ENCODE peak calls at places on chromosomes 11 and 22, in nine cellular contexts. One of them, this sample, is unnamed.

GRCh38 chr11:7572001-7572712 is 58.4 kb downstream of the PPFIBP2 start:
- DNase-seq in glutamatergic neuron: no peak
- DNase-seq in heart left ventricle: no peak
- DNase-seq in WTC11: no peak
- DNase-seq in astrocyte of the cerebellum: no peak
- DNase-seq in progenitor cell of endocrine pancreas: no peak
- DNase-seq in lower lobe of right lung: peak
- DNase-seq in IMR-90: peak
- DNase-seq in neural progenitor cell: no peak
- DNase-seq in this sample: no peak

GRCh38 chr22:33302049-33302545 is 243.9 kb upstream of the SYN3 start:
- DNase-seq in glutamatergic neuron: peak
- DNase-seq in heart left ventricle: peak
- DNase-seq in WTC11: peak
- DNase-seq in astrocyte of the cerebellum: peak
- DNase-seq in progenitor cell of endocrine pancreas: peak
- DNase-seq in lower lobe of right lung: peak
- DNase-seq in IMR-90: peak
- DNase-seq in neural progenitor cell: peak
- DNase-seq in this sample: peak

GRCh38 chr11:105189586-105189985 is 50.0 kb upstream of the CARD18 start:
- DNase-seq in glutamatergic neuron: no peak
- DNase-seq in heart left ventricle: no peak
- DNase-seq in WTC11: no peak
- DNase-seq in astrocyte of the cerebellum: no peak
- DNase-seq in progenitor cell of endocrine pancreas: no peak
- DNase-seq in lower lobe of right lung: no peak
- DNase-seq in IMR-90: no peak
- DNase-seq in neural progenitor cell: no peak
- DNase-seq in this sample: no peak

GRCh38 chr22:31106001-31106571 is 1.3 kb downstream of the SELENOM start:
- DNase-seq in glutamatergic neuron: no peak
- DNase-seq in heart left ventricle: peak
- DNase-seq in WTC11: no peak
- DNase-seq in astrocyte of the cerebellum: no peak
- DNase-seq in progenitor cell of endocrine pancreas: no peak
- DNase-seq in lower lobe of right lung: no peak
- DNase-seq in IMR-90: no peak
- DNase-seq in neural progenitor cell: no peak
- DNase-seq in this sample: no peak

GRCh38 chr11:82756765-82757650 is 23.3 kb upstream of the FAM181B start:
- DNase-seq in glutamatergic neuron: no peak
- DNase-seq in heart left ventricle: no peak
- DNase-seq in WTC11: no peak
- DNase-seq in astrocyte of the cerebellum: no peak
- DNase-seq in progenitor cell of endocrine pancreas: no peak
- DNase-seq in lower lobe of right lung: no peak
- DNase-seq in IMR-90: no peak
- DNase-seq in neural progenitor cell: no peak
- DNase-seq in this sample: no peak

GRCh38 chr22:43777204-43777671 is 34.9 kb downstream of the EFCAB6 start:
- DNase-seq in glutamatergic neuron: peak
- DNase-seq in heart left ventricle: no peak
- DNase-seq in WTC11: no peak
- DNase-seq in astrocyte of the cerebellum: no peak
- DNase-seq in progenitor cell of endocrine pancreas: no peak
- DNase-seq in lower lobe of right lung: no peak
- DNase-seq in IMR-90: peak
- DNase-seq in neural progenitor cell: no peak
- DNase-seq in this sample: no peak

GRCh38 chr11:79076526-79077115 is 364.2 kb downstream of the TENM4 start:
- DNase-seq in glutamatergic neuron: peak
- DNase-seq in heart left ventricle: peak
- DNase-seq in WTC11: peak
- DNase-seq in astrocyte of the cerebellum: no peak
- DNase-seq in progenitor cell of endocrine pancreas: no peak
- DNase-seq in lower lobe of right lung: peak
- DNase-seq in IMR-90: no peak
- DNase-seq in neural progenitor cell: peak
- DNase-seq in this sample: no peak

GRCh38 chr22:35842954-35843353 is 125.3 kb downstream of the APOL5 start:
- DNase-seq in glutamatergic neuron: peak
- DNase-seq in heart left ventricle: peak
- DNase-seq in WTC11: peak
- DNase-seq in astrocyte of the cerebellum: no peak
- DNase-seq in progenitor cell of endocrine pancreas: no peak
- DNase-seq in lower lobe of right lung: no peak
- DNase-seq in IMR-90: peak
- DNase-seq in neural progenitor cell: peak
- DNase-seq in this sample: no peak

GRCh38 chr11:116651757-116652237 is 121.0 kb downstream of the BUD13 start:
- DNase-seq in glutamatergic neuron: no peak
- DNase-seq in heart left ventricle: no peak
- DNase-seq in WTC11: no peak
- DNase-seq in astrocyte of the cerebellum: no peak
- DNase-seq in progenitor cell of endocrine pancreas: no peak
- DNase-seq in lower lobe of right lung: no peak
- DNase-seq in IMR-90: no peak
- DNase-seq in neural progenitor cell: no peak
- DNase-seq in this sample: no peak

GRCh38 chr11:88348870-88349269 is 11.3 kb upstream of the CTSC start:
- DNase-seq in glutamatergic neuron: no peak
- DNase-seq in heart left ventricle: no peak
- DNase-seq in WTC11: no peak
- DNase-seq in astrocyte of the cerebellum: no peak
- DNase-seq in progenitor cell of endocrine pancreas: no peak
- DNase-seq in lower lobe of right lung: no peak
- DNase-seq in IMR-90: peak
- DNase-seq in neural progenitor cell: no peak
- DNase-seq in this sample: no peak

GRCh38 chr11:22472306-22472705 is 134.1 kb downstream of the SLC17A6 start:
- DNase-seq in glutamatergic neuron: no peak
- DNase-seq in heart left ventricle: no peak
- DNase-seq in WTC11: peak
- DNase-seq in astrocyte of the cerebellum: no peak
- DNase-seq in progenitor cell of endocrine pancreas: no peak
- DNase-seq in lower lobe of right lung: no peak
- DNase-seq in IMR-90: peak
- DNase-seq in neural progenitor cell: peak
- DNase-seq in this sample: no peak
- TF ChIP-seq CTCF in glutamatergic neuron: no peak
- TF ChIP-seq CTCF in heart left ventricle: no peak
- TF ChIP-seq CTCF in WTC11: no peak
- TF ChIP-seq CTCF in astrocyte of the cerebellum: no peak
- TF ChIP-seq CTCF in progenitor cell of endocrine pancreas: no peak
- TF ChIP-seq CTCF in lower lobe of right lung: no peak
- TF ChIP-seq CTCF in IMR-90: peak
- TF ChIP-seq CTCF in neural progenitor cell: peak
- TF ChIP-seq CTCF in this sample: no peak

DNA sequence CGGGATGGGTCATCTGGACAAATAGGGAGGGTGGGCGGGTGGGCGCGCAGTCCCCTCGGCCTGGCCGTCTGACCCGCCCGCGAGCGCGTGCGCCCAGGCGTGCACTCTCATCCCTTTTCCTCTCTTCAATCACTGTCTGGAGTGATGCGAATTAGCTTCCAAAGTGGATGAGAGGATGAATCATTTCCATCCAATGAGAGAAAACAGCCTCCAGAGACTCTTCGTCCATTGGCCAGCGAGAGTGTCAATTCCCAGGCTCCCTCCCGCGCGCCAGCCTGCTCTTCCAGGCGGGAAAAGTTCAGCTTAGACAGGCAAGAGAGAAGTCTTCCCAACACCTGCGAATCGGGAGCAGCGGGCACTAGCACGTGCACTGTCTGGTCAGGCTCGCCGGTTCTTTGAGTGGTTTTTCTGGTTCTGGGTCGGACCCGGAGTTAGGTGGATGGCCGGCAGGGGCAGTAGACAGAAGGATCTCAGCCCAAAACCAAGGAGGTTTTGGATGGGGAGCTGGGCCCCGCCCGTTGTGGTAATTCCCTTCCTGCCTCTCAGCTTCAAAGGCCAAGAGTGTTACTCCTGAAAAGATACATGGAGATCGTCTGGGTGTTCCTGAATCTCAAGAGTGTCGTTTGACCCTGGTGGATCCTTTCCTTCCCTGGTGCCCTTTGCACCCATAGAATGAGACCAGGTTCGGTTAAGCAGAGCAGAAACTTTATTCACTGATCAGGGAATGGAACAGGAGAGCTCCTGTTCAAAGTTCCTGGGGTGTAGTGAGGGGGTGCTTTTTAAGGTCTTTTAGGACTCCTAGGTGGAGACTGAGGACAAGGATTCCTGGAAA is 33.4 kb upstream of the GLYATL1 start:
- DNase-seq in glutamatergic neuron: peak
- DNase-seq in heart left ventricle: peak
- DNase-seq in WTC11: peak
- DNase-seq in astrocyte of the cerebellum: peak
- DNase-seq in progenitor cell of endocrine pancreas: peak
- DNase-seq in lower lobe of right lung: no peak
- DNase-seq in IMR-90: peak
- DNase-seq in neural progenitor cell: peak
- DNase-seq in this sample: peak
- TF ChIP-seq CTCF in glutamatergic neuron: peak
- TF ChIP-seq CTCF in heart left ventricle: peak
- TF ChIP-seq CTCF in WTC11: no peak
- TF ChIP-seq CTCF in astrocyte of the cerebellum: peak
- TF ChIP-seq CTCF in progenitor cell of endocrine pancreas: peak
- TF ChIP-seq CTCF in lower lobe of right lung: no peak
- TF ChIP-seq CTCF in IMR-90: peak
- TF ChIP-seq CTCF in neural progenitor cell: peak
- TF ChIP-seq CTCF in this sample: no peak

DNA sequence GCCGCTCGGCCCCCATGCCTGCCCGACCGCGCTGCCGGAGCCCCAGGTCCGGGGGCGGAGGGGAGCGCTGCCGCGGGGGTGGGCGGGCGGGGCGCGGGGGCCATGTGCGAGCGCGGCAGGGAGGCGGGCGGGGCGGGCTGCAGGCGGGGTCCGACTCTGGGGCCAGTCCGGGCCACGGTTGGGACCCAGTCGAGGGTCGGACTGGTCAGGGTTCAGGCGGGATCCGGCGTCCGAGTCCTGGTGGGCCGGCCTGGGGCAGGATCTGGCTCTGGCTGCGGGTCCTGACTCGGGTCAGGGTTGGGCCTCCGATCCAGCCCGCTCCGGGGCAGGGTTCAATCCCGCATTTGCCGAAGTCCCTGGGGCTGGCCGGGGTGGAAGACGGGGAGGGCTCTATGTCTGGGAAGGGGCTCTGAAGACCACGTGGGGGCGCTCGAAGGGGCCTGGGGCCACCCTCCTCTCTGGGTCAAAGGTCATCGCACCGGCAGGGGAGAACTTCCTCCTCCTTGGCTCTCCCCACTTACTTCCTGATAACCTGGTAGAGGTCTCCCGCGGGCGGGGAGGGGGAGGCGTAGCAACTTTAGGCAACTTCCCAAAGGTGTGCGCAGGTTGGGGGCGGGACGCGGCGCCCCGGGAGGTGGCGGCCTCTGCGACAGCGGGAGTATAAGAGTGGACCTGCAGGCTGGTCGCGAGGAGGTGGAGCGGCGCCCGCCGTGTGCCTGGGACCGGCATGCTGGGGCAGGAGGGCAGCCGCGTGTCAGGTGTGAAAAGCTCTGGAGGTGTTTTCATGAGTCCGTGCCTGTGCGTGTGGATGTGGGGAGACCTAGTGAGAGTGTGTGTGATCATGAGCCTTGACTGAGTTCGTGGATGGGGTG is 603 bp downstream of the ESRRA start:
- DNase-seq in glutamatergic neuron: peak
- DNase-seq in heart left ventricle: peak
- DNase-seq in WTC11: peak
- DNase-seq in astrocyte of the cerebellum: no peak
- DNase-seq in progenitor cell of endocrine pancreas: peak
- DNase-seq in lower lobe of right lung: peak
- DNase-seq in IMR-90: peak
- DNase-seq in neural progenitor cell: peak
- DNase-seq in this sample: peak
- TF ChIP-seq CTCF in glutamatergic neuron: peak
- TF ChIP-seq CTCF in heart left ventricle: peak
- TF ChIP-seq CTCF in WTC11: peak
- TF ChIP-seq CTCF in astrocyte of the cerebellum: peak
- TF ChIP-seq CTCF in progenitor cell of endocrine pancreas: peak
- TF ChIP-seq CTCF in lower lobe of right lung: peak
- TF ChIP-seq CTCF in IMR-90: peak
- TF ChIP-seq CTCF in neural progenitor cell: peak
- TF ChIP-seq CTCF in this sample: no peak

GRCh38 chr11:68724293-68724692 is 27.0 kb downstream of the TESMIN start:
- DNase-seq in glutamatergic neuron: no peak
- DNase-seq in heart left ventricle: no peak
- DNase-seq in WTC11: no peak
- DNase-seq in astrocyte of the cerebellum: no peak
- DNase-seq in progenitor cell of endocrine pancreas: no peak
- DNase-seq in lower lobe of right lung: no peak
- DNase-seq in IMR-90: no peak
- DNase-seq in neural progenitor cell: no peak
- DNase-seq in this sample: no peak

GRCh38 chr11:68722143-68722542 is 29.2 kb downstream of the TESMIN start:
- DNase-seq in glutamatergic neuron: no peak
- DNase-seq in heart left ventricle: no peak
- DNase-seq in WTC11: no peak
- DNase-seq in astrocyte of the cerebellum: no peak
- DNase-seq in progenitor cell of endocrine pancreas: no peak
- DNase-seq in lower lobe of right lung: no peak
- DNase-seq in IMR-90: no peak
- DNase-seq in neural progenitor cell: no peak
- DNase-seq in this sample: no peak

DNA sequence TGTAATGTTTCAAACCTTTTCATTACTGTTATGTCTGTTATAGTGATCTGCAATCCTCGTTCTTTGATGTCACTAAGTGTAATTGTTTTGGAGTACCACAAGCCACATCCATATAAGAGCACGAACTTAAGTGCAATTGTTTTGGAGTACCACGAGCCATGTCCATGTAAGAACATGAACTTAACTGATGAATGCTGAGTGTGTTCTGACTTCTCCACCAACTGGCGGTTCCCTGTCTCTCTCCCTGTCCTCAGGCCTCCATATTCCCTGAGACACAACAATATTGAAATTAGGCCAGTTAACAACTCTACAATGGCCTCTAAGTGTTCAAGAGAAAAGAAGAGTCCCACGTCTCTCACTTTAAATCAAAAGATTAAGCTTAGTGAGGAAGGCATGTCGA is 23.5 kb downstream of the TESMIN start:
- DNase-seq in glutamatergic neuron: no peak
- DNase-seq in heart left ventricle: no peak
- DNase-seq in WTC11: no peak
- DNase-seq in astrocyte of the cerebellum: no peak
- DNase-seq in progenitor cell of endocrine pancreas: no peak
- DNase-seq in lower lobe of right lung: no peak
- DNase-seq in IMR-90: peak
- DNase-seq in neural progenitor cell: no peak
- DNase-seq in this sample: no peak
- TF ChIP-seq CTCF in glutamatergic neuron: no peak
- TF ChIP-seq CTCF in heart left ventricle: no peak
- TF ChIP-seq CTCF in WTC11: no peak
- TF ChIP-seq CTCF in astrocyte of the cerebellum: no peak
- TF ChIP-seq CTCF in progenitor cell of endocrine pancreas: no peak
- TF ChIP-seq CTCF in lower lobe of right lung: no peak
- TF ChIP-seq CTCF in IMR-90: peak
- TF ChIP-seq CTCF in neural progenitor cell: no peak
- TF ChIP-seq CTCF in this sample: no peak

This sample was measured in lower leg skin.